ENCODE peak calls at places on chromosomes 13 and 19, in eight cellular contexts. One of them, this sample, is unnamed.

GRCh38 chr19:13401388-13401787 is 104.9 kb downstream of the CACNA1A start:
- DNase-seq in nucleus accumbens: no peak
- DNase-seq in NCI-H1048: no peak
- DNase-seq in uterus: no peak
- DNase-seq in GDM1: no peak
- DNase-seq in T47D: peak
- DNase-seq in RPMI7951: peak
- DNase-seq in activated T-helper 9 cell treated with anti-CD3 and anti-CD28 coated beads, Interleukin-2, amount 50 U/mL, for 16 hours: no peak
- DNase-seq in this sample: no peak

GRCh38 chr13:81388400-81388799 is 1047.5 kb upstream of the SPRY2 start:
- DNase-seq in nucleus accumbens: no peak
- DNase-seq in NCI-H1048: no peak
- DNase-seq in uterus: no peak
- DNase-seq in GDM1: no peak
- DNase-seq in T47D: no peak
- DNase-seq in RPMI7951: no peak
- DNase-seq in activated T-helper 9 cell treated with anti-CD3 and anti-CD28 coated beads, Interleukin-2, amount 50 U/mL, for 16 hours: no peak
- DNase-seq in this sample: no peak

GRCh38 chr13:82800391-82800790 is 1081.9 kb downstream of the SLITRK1 start:
- DNase-seq in nucleus accumbens: no peak
- DNase-seq in NCI-H1048: no peak
- DNase-seq in uterus: no peak
- DNase-seq in GDM1: no peak
- DNase-seq in T47D: no peak
- DNase-seq in RPMI7951: peak
- DNase-seq in activated T-helper 9 cell treated with anti-CD3 and anti-CD28 coated beads, Interleukin-2, amount 50 U/mL, for 16 hours: no peak
- DNase-seq in this sample: no peak

GRCh38 chr13:79483302-79483701 is 2.3 kb downstream of the NDFIP2 start:
- DNase-seq in nucleus accumbens: no peak
- DNase-seq in NCI-H1048: no peak
- DNase-seq in uterus: no peak
- DNase-seq in GDM1: no peak
- DNase-seq in T47D: no peak
- DNase-seq in RPMI7951: peak
- DNase-seq in activated T-helper 9 cell treated with anti-CD3 and anti-CD28 coated beads, Interleukin-2, amount 50 U/mL, for 16 hours: no peak
- DNase-seq in this sample: no peak

GRCh38 chr19:51799998-51800848 is 5.3 kb downstream of the FPR3 start:
- DNase-seq in nucleus accumbens: no peak
- DNase-seq in NCI-H1048: no peak
- DNase-seq in uterus: peak
- DNase-seq in GDM1: no peak
- DNase-seq in T47D: no peak
- DNase-seq in RPMI7951: peak
- DNase-seq in activated T-helper 9 cell treated with anti-CD3 and anti-CD28 coated beads, Interleukin-2, amount 50 U/mL, for 16 hours: no peak
- DNase-seq in this sample: no peak

GRCh38 chr13:101649490-101650126 is 197.1 kb downstream of the ITGBL1 start:
- DNase-seq in nucleus accumbens: no peak
- DNase-seq in NCI-H1048: no peak
- DNase-seq in uterus: no peak
- DNase-seq in GDM1: no peak
- DNase-seq in T47D: no peak
- DNase-seq in RPMI7951: peak
- DNase-seq in activated T-helper 9 cell treated with anti-CD3 and anti-CD28 coated beads, Interleukin-2, amount 50 U/mL, for 16 hours: no peak
- DNase-seq in this sample: no peak

GRCh38 chr19:10828981-10829821 is 6.8 kb downstream of the TMED1 start:
- DNase-seq in nucleus accumbens: no peak
- DNase-seq in NCI-H1048: no peak
- DNase-seq in uterus: no peak
- DNase-seq in GDM1: no peak
- DNase-seq in T47D: no peak
- DNase-seq in RPMI7951: no peak
- DNase-seq in activated T-helper 9 cell treated with anti-CD3 and anti-CD28 coated beads, Interleukin-2, amount 50 U/mL, for 16 hours: no peak
- DNase-seq in this sample: no peak

GRCh38 chr19:8615813-8616596 is 5.5 kb upstream of the ADAMTS10 start:
- DNase-seq in nucleus accumbens: no peak
- DNase-seq in NCI-H1048: no peak
- DNase-seq in uterus: peak
- DNase-seq in GDM1: peak
- DNase-seq in T47D: peak
- DNase-seq in RPMI7951: peak
- DNase-seq in activated T-helper 9 cell treated with anti-CD3 and anti-CD28 coated beads, Interleukin-2, amount 50 U/mL, for 16 hours: no peak
- DNase-seq in this sample: no peak

GRCh38 chr13:112756967-112757758 is 67.3 kb downstream of the ATP11A start:
- DNase-seq in nucleus accumbens: peak
- DNase-seq in NCI-H1048: no peak
- DNase-seq in uterus: no peak
- DNase-seq in GDM1: no peak
- DNase-seq in T47D: no peak
- DNase-seq in RPMI7951: no peak
- DNase-seq in activated T-helper 9 cell treated with anti-CD3 and anti-CD28 coated beads, Interleukin-2, amount 50 U/mL, for 16 hours: no peak
- DNase-seq in this sample: no peak

GRCh38 chr19:4870025-4870700 is 2.7 kb upstream of the PLIN3 start:
- DNase-seq in nucleus accumbens: no peak
- DNase-seq in NCI-H1048: no peak
- DNase-seq in uterus: peak
- DNase-seq in GDM1: peak
- DNase-seq in T47D: no peak
- DNase-seq in RPMI7951: peak
- DNase-seq in activated T-helper 9 cell treated with anti-CD3 and anti-CD28 coated beads, Interleukin-2, amount 50 U/mL, for 16 hours: no peak
- DNase-seq in this sample: peak

GRCh38 chr19:658916-659839 is 3.8 kb downstream of the RNF126 start:
- DNase-seq in nucleus accumbens: no peak
- DNase-seq in NCI-H1048: no peak
- DNase-seq in uterus: no peak
- DNase-seq in GDM1: no peak
- DNase-seq in T47D: no peak
- DNase-seq in RPMI7951: peak
- DNase-seq in activated T-helper 9 cell treated with anti-CD3 and anti-CD28 coated beads, Interleukin-2, amount 50 U/mL, for 16 hours: no peak
- DNase-seq in this sample: peak

GRCh38 chr19:30525383-30525782 is 153.2 kb downstream of the ZNF536 start:
- DNase-seq in nucleus accumbens: no peak
- DNase-seq in NCI-H1048: no peak
- DNase-seq in uterus: no peak
- DNase-seq in GDM1: no peak
- DNase-seq in T47D: no peak
- DNase-seq in RPMI7951: no peak
- DNase-seq in activated T-helper 9 cell treated with anti-CD3 and anti-CD28 coated beads, Interleukin-2, amount 50 U/mL, for 16 hours: no peak
- DNase-seq in this sample: no peak

GRCh38 chr19:5534787-5535586 is 32.8 kb downstream of the TINCR start:
- DNase-seq in nucleus accumbens: no peak
- DNase-seq in NCI-H1048: no peak
- DNase-seq in uterus: no peak
- DNase-seq in GDM1: no peak
- DNase-seq in T47D: peak
- DNase-seq in RPMI7951: no peak
- DNase-seq in activated T-helper 9 cell treated with anti-CD3 and anti-CD28 coated beads, Interleukin-2, amount 50 U/mL, for 16 hours: no peak
- DNase-seq in this sample: no peak

GRCh38 chr19:33376931-33377557 is 3.5 kb downstream of the CEBPG start:
- DNase-seq in nucleus accumbens: no peak
- DNase-seq in NCI-H1048: no peak
- DNase-seq in uterus: no peak
- DNase-seq in GDM1: no peak
- DNase-seq in T47D: no peak
- DNase-seq in RPMI7951: no peak
- DNase-seq in activated T-helper 9 cell treated with anti-CD3 and anti-CD28 coated beads, Interleukin-2, amount 50 U/mL, for 16 hours: no peak
- DNase-seq in this sample: no peak